ENCODE peak calls at places on chromosomes 12 and 14, in ten cellular contexts. One of them, this sample, is unnamed.

GRCh38 chr14:87833026-87833425 is 160.0 kb downstream of the GALC start:
- DNase-seq in kidney: no peak
- DNase-seq in A549: no peak
- DNase-seq in aorta: no peak
- DNase-seq in tibial artery: no peak
- DNase-seq in effector memory CD4-positive, alpha-beta T cell: no peak
- DNase-seq in uterus: no peak
- DNase-seq in cardiac muscle cell: no peak
- DNase-seq in dorsolateral prefrontal cortex: no peak
- DNase-seq in tibial nerve: no peak
- DNase-seq in this sample: no peak

GRCh38 chr12:124517260-124518050 is 50.0 kb downstream of the NCOR2 start:
- DNase-seq in aorta: peak
- DNase-seq in tibial nerve: peak
- DNase-seq in effector memory CD4-positive, alpha-beta T cell: no peak
- DNase-seq in dorsolateral prefrontal cortex: no peak
- DNase-seq in cardiac muscle cell: peak
- DNase-seq in kidney: peak
- DNase-seq in A549: peak
- DNase-seq in uterus: peak
- DNase-seq in tibial artery: peak
- DNase-seq in this sample: peak

GRCh38 chr12:42474391-42474790 is 115.2 kb downstream of the PRICKLE1 start:
- DNase-seq in effector memory CD4-positive, alpha-beta T cell: no peak
- DNase-seq in A549: peak
- DNase-seq in dorsolateral prefrontal cortex: no peak
- DNase-seq in tibial nerve: no peak
- DNase-seq in aorta: no peak
- DNase-seq in tibial artery: no peak
- DNase-seq in kidney: no peak
- DNase-seq in uterus: no peak
- DNase-seq in cardiac muscle cell: peak
- DNase-seq in this sample: no peak

GRCh38 chr12:122891661-122892525 is 4.0 kb downstream of the VPS37B start:
- DNase-seq in A549: no peak
- DNase-seq in aorta: no peak
- DNase-seq in effector memory CD4-positive, alpha-beta T cell: no peak
- DNase-seq in tibial nerve: no peak
- DNase-seq in cardiac muscle cell: peak
- DNase-seq in kidney: no peak
- DNase-seq in dorsolateral prefrontal cortex: no peak
- DNase-seq in uterus: no peak
- DNase-seq in tibial artery: no peak
- DNase-seq in this sample: no peak

GRCh38 chr12:304815-305214 is 42.2 kb upstream of the SLC6A13 start:
- DNase-seq in cardiac muscle cell: no peak
- DNase-seq in A549: no peak
- DNase-seq in uterus: no peak
- DNase-seq in kidney: no peak
- DNase-seq in dorsolateral prefrontal cortex: no peak
- DNase-seq in tibial artery: no peak
- DNase-seq in tibial nerve: no peak
- DNase-seq in aorta: no peak
- DNase-seq in effector memory CD4-positive, alpha-beta T cell: no peak
- DNase-seq in this sample: no peak

GRCh38 chr14:102910442-102910841 is 12.0 kb upstream of the AMN start:
- DNase-seq in dorsolateral prefrontal cortex: no peak
- DNase-seq in uterus: no peak
- DNase-seq in kidney: peak
- DNase-seq in tibial nerve: no peak
- DNase-seq in A549: no peak
- DNase-seq in cardiac muscle cell: no peak
- DNase-seq in aorta: peak
- DNase-seq in effector memory CD4-positive, alpha-beta T cell: no peak
- DNase-seq in tibial artery: peak
- DNase-seq in this sample: peak

GRCh38 chr14:29453045-29453444 is 474.6 kb downstream of the PRKD1 start:
- DNase-seq in cardiac muscle cell: no peak
- DNase-seq in aorta: no peak
- DNase-seq in tibial nerve: no peak
- DNase-seq in dorsolateral prefrontal cortex: no peak
- DNase-seq in tibial artery: no peak
- DNase-seq in kidney: no peak
- DNase-seq in uterus: no peak
- DNase-seq in effector memory CD4-positive, alpha-beta T cell: no peak
- DNase-seq in A549: no peak
- DNase-seq in this sample: no peak

GRCh38 chr12:122133192-122133950 is 40.6 kb downstream of the IL31 start:
- DNase-seq in uterus: no peak
- DNase-seq in kidney: no peak
- DNase-seq in tibial nerve: no peak
- DNase-seq in aorta: no peak
- DNase-seq in tibial artery: no peak
- DNase-seq in A549: no peak
- DNase-seq in dorsolateral prefrontal cortex: no peak
- DNase-seq in effector memory CD4-positive, alpha-beta T cell: no peak
- DNase-seq in cardiac muscle cell: no peak
- DNase-seq in this sample: no peak

GRCh38 chr14:28059254-28059653 is 707.3 kb upstream of the FOXG1 start:
- DNase-seq in kidney: no peak
- DNase-seq in tibial nerve: no peak
- DNase-seq in uterus: no peak
- DNase-seq in dorsolateral prefrontal cortex: no peak
- DNase-seq in cardiac muscle cell: no peak
- DNase-seq in tibial artery: no peak
- DNase-seq in A549: no peak
- DNase-seq in aorta: no peak
- DNase-seq in effector memory CD4-positive, alpha-beta T cell: no peak
- DNase-seq in this sample: no peak

GRCh38 chr12:113422030-113422900 is at the start of gene SDSL:
- DNase-seq in uterus: peak
- DNase-seq in tibial artery: peak
- DNase-seq in effector memory CD4-positive, alpha-beta T cell: no peak
- DNase-seq in tibial nerve: no peak
- DNase-seq in kidney: peak
- DNase-seq in A549: peak
- DNase-seq in cardiac muscle cell: peak
- DNase-seq in dorsolateral prefrontal cortex: no peak
- DNase-seq in aorta: peak
- DNase-seq in this sample: peak

GRCh38 chr14:91284791-91285548 is 40.5 kb upstream of the GPR68 start:
- DNase-seq in kidney: peak
- DNase-seq in uterus: no peak
- DNase-seq in aorta: no peak
- DNase-seq in cardiac muscle cell: no peak
- DNase-seq in tibial nerve: no peak
- DNase-seq in tibial artery: no peak
- DNase-seq in effector memory CD4-positive, alpha-beta T cell: no peak
- DNase-seq in A549: no peak
- DNase-seq in dorsolateral prefrontal cortex: no peak
- DNase-seq in this sample: no peak

GRCh38 chr12:109169676-109170075 is 53.3 kb downstream of the ACACB start:
- DNase-seq in dorsolateral prefrontal cortex: no peak
- DNase-seq in kidney: no peak
- DNase-seq in effector memory CD4-positive, alpha-beta T cell: no peak
- DNase-seq in cardiac muscle cell: no peak
- DNase-seq in A549: no peak
- DNase-seq in tibial nerve: no peak
- DNase-seq in uterus: no peak
- DNase-seq in tibial artery: no peak
- DNase-seq in aorta: no peak
- DNase-seq in this sample: no peak

GRCh38 chr14:65847065-65847847 is 434.7 kb downstream of the FUT8 start:
- DNase-seq in A549: no peak
- DNase-seq in aorta: no peak
- DNase-seq in tibial nerve: no peak
- DNase-seq in cardiac muscle cell: no peak
- DNase-seq in uterus: no peak
- DNase-seq in dorsolateral prefrontal cortex: no peak
- DNase-seq in tibial artery: no peak
- DNase-seq in kidney: no peak
- DNase-seq in effector memory CD4-positive, alpha-beta T cell: peak
- DNase-seq in this sample: no peak

GRCh38 chr12:128114485-128114884 is 152.5 kb upstream of the TMEM132C start:
- DNase-seq in dorsolateral prefrontal cortex: no peak
- DNase-seq in kidney: no peak
- DNase-seq in tibial nerve: no peak
- DNase-seq in A549: no peak
- DNase-seq in cardiac muscle cell: no peak
- DNase-seq in aorta: no peak
- DNase-seq in effector memory CD4-positive, alpha-beta T cell: no peak
- DNase-seq in uterus: no peak
- DNase-seq in tibial artery: no peak
- DNase-seq in this sample: no peak
- H3K4me3 ChIP-seq in dorsolateral prefrontal cortex: no peak
- H3K4me3 ChIP-seq in kidney: no peak
- H3K4me3 ChIP-seq in tibial nerve: no peak
- H3K4me3 ChIP-seq in A549: no peak
- H3K4me3 ChIP-seq in cardiac muscle cell: no peak
- H3K4me3 ChIP-seq in aorta: no peak
- H3K4me3 ChIP-seq in effector memory CD4-positive, alpha-beta T cell: no peak
- H3K4me3 ChIP-seq in uterus: no peak
- H3K4me3 ChIP-seq in tibial artery: no peak
- H3K4me3 ChIP-seq in this sample: no peak

DNA sequence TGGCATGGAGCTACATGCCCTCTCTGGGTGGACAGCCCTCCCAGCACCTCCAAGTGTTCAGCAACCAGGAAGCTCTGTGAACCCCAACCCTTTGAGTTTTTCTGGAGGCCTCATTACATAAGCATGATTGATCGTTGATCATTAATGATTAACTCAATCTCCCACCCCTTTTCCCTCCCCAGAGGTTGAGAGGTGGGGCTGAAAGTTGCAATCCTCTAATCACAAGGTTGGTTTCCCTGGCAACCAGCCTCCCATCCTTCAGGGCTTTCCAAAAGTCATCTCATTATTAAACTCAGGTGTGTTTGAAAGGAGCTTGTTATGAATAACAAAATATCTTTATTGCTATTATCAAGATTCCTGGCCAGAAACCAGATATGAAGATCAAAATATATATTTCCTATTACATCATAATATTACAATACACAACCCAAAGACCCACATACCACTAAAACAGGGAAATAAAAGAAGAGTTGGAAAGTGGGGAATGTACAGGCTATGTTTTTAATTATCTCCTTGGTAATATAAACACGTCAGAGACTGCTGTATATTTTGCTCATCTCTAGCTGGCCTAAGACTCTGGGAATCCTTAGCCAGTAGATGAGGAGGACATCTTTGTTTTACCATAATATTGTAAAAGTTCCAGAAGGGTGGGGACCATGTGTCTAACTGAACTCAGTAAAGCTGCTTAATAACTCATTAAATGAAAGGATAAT is 73.6 kb downstream of the SSPN start:
- DNase-seq in tibial nerve: no peak
- DNase-seq in cardiac muscle cell: no peak
- DNase-seq in effector memory CD4-positive, alpha-beta T cell: no peak
- DNase-seq in aorta: no peak
- DNase-seq in dorsolateral prefrontal cortex: no peak
- DNase-seq in A549: no peak
- DNase-seq in kidney: no peak
- DNase-seq in tibial artery: no peak
- DNase-seq in uterus: no peak
- DNase-seq in this sample: no peak
- H3K27ac ChIP-seq in tibial nerve: no peak
- H3K27ac ChIP-seq in cardiac muscle cell: no peak
- H3K27ac ChIP-seq in effector memory CD4-positive, alpha-beta T cell: no peak
- H3K27ac ChIP-seq in aorta: no peak
- H3K27ac ChIP-seq in dorsolateral prefrontal cortex: no peak
- H3K27ac ChIP-seq in A549: no peak
- H3K27ac ChIP-seq in kidney: no peak
- H3K27ac ChIP-seq in tibial artery: no peak
- H3K27ac ChIP-seq in uterus: no peak
- H3K27ac ChIP-seq in this sample: no peak

GRCh38 chr12:3631272-3631637 is 121.7 kb downstream of the CRACR2A start:
- DNase-seq in aorta: no peak
- DNase-seq in tibial artery: no peak
- DNase-seq in effector memory CD4-positive, alpha-beta T cell: no peak
- DNase-seq in kidney: no peak
- DNase-seq in dorsolateral prefrontal cortex: no peak
- DNase-seq in A549: no peak
- DNase-seq in tibial nerve: no peak
- DNase-seq in uterus: no peak
- DNase-seq in cardiac muscle cell: no peak
- DNase-seq in this sample: no peak

GRCh38 chr12:3629082-3629830 is 123.7 kb downstream of the CRACR2A start:
- DNase-seq in A549: no peak
- DNase-seq in dorsolateral prefrontal cortex: no peak
- DNase-seq in uterus: no peak
- DNase-seq in aorta: no peak
- DNase-seq in tibial nerve: no peak
- DNase-seq in cardiac muscle cell: no peak
- DNase-seq in kidney: no peak
- DNase-seq in effector memory CD4-positive, alpha-beta T cell: no peak
- DNase-seq in tibial artery: no peak
- DNase-seq in this sample: no peak

GRCh38 chr12:3630111-3630510 is 122.8 kb downstream of the CRACR2A start:
- DNase-seq in uterus: no peak
- DNase-seq in A549: no peak
- DNase-seq in aorta: no peak
- DNase-seq in dorsolateral prefrontal cortex: no peak
- DNase-seq in effector memory CD4-positive, alpha-beta T cell: no peak
- DNase-seq in cardiac muscle cell: no peak
- DNase-seq in tibial artery: no peak
- DNase-seq in kidney: no peak
- DNase-seq in tibial nerve: no peak
- DNase-seq in this sample: no peak

GRCh38 chr12:3632256-3633240 is 120.4 kb downstream of the CRACR2A start:
- DNase-seq in kidney: no peak
- DNase-seq in tibial nerve: no peak
- DNase-seq in A549: no peak
- DNase-seq in aorta: no peak
- DNase-seq in cardiac muscle cell: no peak
- DNase-seq in effector memory CD4-positive, alpha-beta T cell: no peak
- DNase-seq in uterus: no peak
- DNase-seq in tibial artery: no peak
- DNase-seq in dorsolateral prefrontal cortex: no peak
- DNase-seq in this sample: no peak

GRCh38 chr12:3630621-3631271 is 122.2 kb downstream of the CRACR2A start:
- DNase-seq in kidney: no peak
- DNase-seq in tibial artery: no peak
- DNase-seq in tibial nerve: no peak
- DNase-seq in uterus: no peak
- DNase-seq in effector memory CD4-positive, alpha-beta T cell: no peak
- DNase-seq in aorta: no peak
- DNase-seq in dorsolateral prefrontal cortex: no peak
- DNase-seq in cardiac muscle cell: no peak
- DNase-seq in A549: no peak
- DNase-seq in this sample: no peak
- H3K4me3 ChIP-seq in kidney: no peak
- H3K4me3 ChIP-seq in tibial artery: no peak
- H3K4me3 ChIP-seq in tibial nerve: no peak
- H3K4me3 ChIP-seq in uterus: no peak
- H3K4me3 ChIP-seq in effector memory CD4-positive, alpha-beta T cell: no peak
- H3K4me3 ChIP-seq in aorta: no peak
- H3K4me3 ChIP-seq in dorsolateral prefrontal cortex: no peak
- H3K4me3 ChIP-seq in cardiac muscle cell: no peak
- H3K4me3 ChIP-seq in A549: no peak
- H3K4me3 ChIP-seq in this sample: no peak

DNA sequence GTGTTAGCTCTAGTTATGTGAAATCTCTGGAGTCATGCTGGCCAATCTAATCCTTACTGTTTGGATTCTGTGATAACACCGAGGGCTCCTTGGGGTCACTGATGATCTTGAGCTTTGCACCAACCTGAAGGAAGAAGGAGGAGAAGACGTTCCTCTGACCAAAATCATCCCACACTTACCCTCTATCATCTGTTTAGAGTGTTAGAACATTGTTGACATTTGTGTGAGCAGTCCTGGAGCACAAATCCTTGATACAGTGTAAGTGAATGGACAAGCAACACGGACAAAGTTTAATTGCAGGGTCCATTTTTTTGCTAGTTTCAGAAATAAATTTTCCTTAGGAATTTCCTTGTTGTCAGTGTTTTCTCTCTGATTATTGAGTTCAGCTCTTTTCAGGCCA is 181.7 kb downstream of the AKAP6 start:
- DNase-seq in kidney: no peak
- DNase-seq in dorsolateral prefrontal cortex: no peak
- DNase-seq in tibial nerve: no peak
- DNase-seq in cardiac muscle cell: no peak
- DNase-seq in tibial artery: no peak
- DNase-seq in aorta: no peak
- DNase-seq in effector memory CD4-positive, alpha-beta T cell: no peak
- DNase-seq in A549: no peak
- DNase-seq in uterus: no peak
- DNase-seq in this sample: no peak
- H3K27ac ChIP-seq in kidney: no peak
- H3K27ac ChIP-seq in dorsolateral prefrontal cortex: peak
- H3K27ac ChIP-seq in tibial nerve: peak
- H3K27ac ChIP-seq in cardiac muscle cell: no peak
- H3K27ac ChIP-seq in tibial artery: peak
- H3K27ac ChIP-seq in aorta: no peak
- H3K27ac ChIP-seq in effector memory CD4-positive, alpha-beta T cell: no peak
- H3K27ac ChIP-seq in A549: peak
- H3K27ac ChIP-seq in uterus: no peak
- H3K27ac ChIP-seq in this sample: no peak